ENCODE peak calls at places on chromosomes 1 and 21, in seven cellular contexts. One of them, this sample, is unnamed.

GRCh38 chr21:45055861-45056260 is 18.5 kb upstream of the ADARB1 start:
- DNase-seq in EL: peak
- DNase-seq in cardiac fibroblast: no peak
- DNase-seq in foreskin fibroblast: peak
- DNase-seq in neural crest cell: no peak
- DNase-seq in myocyte: no peak
- DNase-seq in COR-L47: no peak
- DNase-seq in this sample: no peak

GRCh38 chr1:4585216-4585615 is 69.2 kb upstream of the AJAP1 start:
- DNase-seq in EL: no peak
- DNase-seq in cardiac fibroblast: no peak
- DNase-seq in foreskin fibroblast: no peak
- DNase-seq in neural crest cell: peak
- DNase-seq in myocyte: no peak
- DNase-seq in COR-L47: no peak
- DNase-seq in this sample: no peak

GRCh38 chr1:175077356-175078030 is 9.9 kb downstream of the TNN start:
- DNase-seq in EL: no peak
- DNase-seq in cardiac fibroblast: no peak
- DNase-seq in foreskin fibroblast: no peak
- DNase-seq in neural crest cell: no peak
- DNase-seq in myocyte: no peak
- DNase-seq in COR-L47: no peak
- DNase-seq in this sample: no peak

GRCh38 chr1:226533220-226533619 is 15.3 kb upstream of the STUM start:
- DNase-seq in EL: no peak
- DNase-seq in cardiac fibroblast: no peak
- DNase-seq in foreskin fibroblast: no peak
- DNase-seq in neural crest cell: no peak
- DNase-seq in myocyte: no peak
- DNase-seq in COR-L47: no peak
- DNase-seq in this sample: no peak

GRCh38 chr1:92485374-92486250 is 1.1 kb downstream of the GFI1 start:
- DNase-seq in EL: peak
- DNase-seq in cardiac fibroblast: no peak
- DNase-seq in foreskin fibroblast: no peak
- DNase-seq in neural crest cell: peak
- DNase-seq in myocyte: peak
- DNase-seq in COR-L47: peak
- DNase-seq in this sample: peak

GRCh38 chr1:37930246-37931142 is 16.4 kb downstream of the INPP5B start:
- DNase-seq in EL: peak
- DNase-seq in cardiac fibroblast: peak
- DNase-seq in foreskin fibroblast: no peak
- DNase-seq in neural crest cell: no peak
- DNase-seq in myocyte: no peak
- DNase-seq in COR-L47: no peak
- DNase-seq in this sample: no peak

GRCh38 chr1:94325379-94326302 is 88.3 kb upstream of the ARHGAP29 start:
- DNase-seq in EL: peak
- DNase-seq in cardiac fibroblast: peak
- DNase-seq in foreskin fibroblast: peak
- DNase-seq in neural crest cell: no peak
- DNase-seq in myocyte: peak
- DNase-seq in COR-L47: no peak
- DNase-seq in this sample: no peak

GRCh38 chr1:154520333-154520732 is 18.1 kb upstream of the SHE start:
- DNase-seq in EL: no peak
- DNase-seq in cardiac fibroblast: peak
- DNase-seq in foreskin fibroblast: no peak
- DNase-seq in neural crest cell: no peak
- DNase-seq in myocyte: peak
- DNase-seq in COR-L47: no peak
- DNase-seq in this sample: no peak

GRCh38 chr1:201059871-201060555 is 36.5 kb upstream of the KIF21B start:
- DNase-seq in EL: no peak
- DNase-seq in cardiac fibroblast: no peak
- DNase-seq in foreskin fibroblast: no peak
- DNase-seq in neural crest cell: no peak
- DNase-seq in myocyte: no peak
- DNase-seq in COR-L47: no peak
- DNase-seq in this sample: no peak

GRCh38 chr1:116496380-116496779 is 74.4 kb downstream of the CD58 start:
- DNase-seq in EL: peak
- DNase-seq in cardiac fibroblast: peak
- DNase-seq in foreskin fibroblast: peak
- DNase-seq in neural crest cell: no peak
- DNase-seq in myocyte: no peak
- DNase-seq in COR-L47: no peak
- DNase-seq in this sample: no peak

GRCh38 chr1:16613185-16614147 is at the start of gene NBPF1:
- DNase-seq in EL: peak
- DNase-seq in cardiac fibroblast: peak
- DNase-seq in foreskin fibroblast: peak
- DNase-seq in neural crest cell: peak
- DNase-seq in myocyte: peak
- DNase-seq in COR-L47: peak
- DNase-seq in this sample: peak

GRCh38 chr1:227697321-227697864 is 37.7 kb downstream of the JMJD4 start:
- DNase-seq in EL: no peak
- DNase-seq in cardiac fibroblast: no peak
- DNase-seq in foreskin fibroblast: no peak
- DNase-seq in neural crest cell: no peak
- DNase-seq in myocyte: no peak
- DNase-seq in COR-L47: no peak
- DNase-seq in this sample: no peak

GRCh38 chr1:40898434-40898900 is 36.3 kb upstream of the CITED4 start:
- DNase-seq in EL: peak
- DNase-seq in cardiac fibroblast: peak
- DNase-seq in foreskin fibroblast: no peak
- DNase-seq in neural crest cell: no peak
- DNase-seq in myocyte: peak
- DNase-seq in COR-L47: no peak
- DNase-seq in this sample: no peak

GRCh38 chr1:58805716-58806571 is 22.1 kb upstream of the JUN start:
- DNase-seq in EL: no peak
- DNase-seq in cardiac fibroblast: no peak
- DNase-seq in foreskin fibroblast: no peak
- DNase-seq in neural crest cell: no peak
- DNase-seq in myocyte: no peak
- DNase-seq in COR-L47: no peak
- DNase-seq in this sample: no peak

This sample was measured in NCI-H1092.